ENCODE peak calls at places on chromosomes 2 and 18, in eight cellular contexts. V is tibial nerve; S is stimulated activated CD4-positive, alpha-beta T cell treated with anti-CD3 and anti-CD28 coated beads, Interleukin-4, amount 100 ng/mL, for 24 hours; J is NCI-H2081; E is hippocampal formation; C is Kasumi-1; R is MM.1S; P is SW480. Z is an unnamed sample.

GRCh38 chr2:204977914-204978313 is 432.6 kb downstream of the PARD3B start:
- DNase-seq in V (no peak), S (no peak), J (no peak), E (no peak), C (no peak), R (no peak), P (no peak), Z (no peak)

GRCh38 chr2:167980436-167980835 is 267.0 kb downstream of the STK39 start:
- DNase-seq in V (no peak), S (no peak), J (no peak), E (no peak), C (no peak), R (no peak), P (no peak), Z (no peak)

GRCh38 chr2:102063948-102064678 is 72.4 kb downstream of the IL1R2 start:
- DNase-seq in V (peak; percentile 85), S (peak; percentile 55), J (no peak), E (peak; percentile 32), C (peak; percentile 74), R (no peak), P (peak; percentile 54), Z (peak; percentile 100)

GRCh38 chr2:84302513-84303412 is 156.3 kb downstream of the SUCLG1 start:
- DNase-seq in V (no peak), S (peak; percentile 36), J (peak; percentile 50), E (peak; percentile 51), C (peak; percentile 81), R (peak; percentile 66), P (peak; percentile 77), Z (peak; percentile 51)

GRCh38 chr2:39584283-39584972 is 81.3 kb upstream of the TMEM178A start:
- DNase-seq in V (no peak), S (no peak), J (no peak), E (no peak), C (no peak), R (no peak), P (no peak), Z (peak; percentile 87)

GRCh38 chr2:46187112-46187618 is 110.0 kb upstream of the EPAS1 start:
- DNase-seq in V (no peak), S (peak; percentile 30), J (no peak), E (no peak), C (no peak), R (peak; percentile 91), P (no peak), Z (no peak)

GRCh38 chr18:8298186-8298585 is 311.1 kb upstream of the RAB12 start:
- DNase-seq in V (no peak), S (no peak), J (no peak), E (no peak), C (no peak), R (no peak), P (no peak), Z (peak; percentile 44)

GRCh38 chr18:50453732-50454131 is 78.9 kb downstream of the SKA1 start:
- DNase-seq in V (no peak), S (no peak), J (no peak), E (no peak), C (no peak), R (no peak), P (no peak), Z (no peak)

GRCh38 chr2:156124458-156124857 is 208.1 kb downstream of the NR4A2 start:
- DNase-seq in V (no peak), S (no peak), J (no peak), E (no peak), C (no peak), R (no peak), P (no peak), Z (no peak)

GRCh38 chr2:64426191-64426952 is 27.6 kb upstream of the LGALSL start:
- DNase-seq in V (no peak), S (no peak), J (no peak), E (no peak), C (no peak), R (no peak), P (no peak), Z (peak; percentile 16)

GRCh38 chr2:231118122-231118942 is 6.5 kb downstream of the HTR2B start:
- DNase-seq in V (no peak), S (no peak), J (no peak), E (no peak), C (no peak), R (no peak), P (no peak), Z (no peak)

GRCh38 chr2:108115868-108116267 is 123.9 kb upstream of the SULT1C3 start:
- DNase-seq in V (no peak), S (no peak), J (no peak), E (no peak), C (no peak), R (no peak), P (no peak), Z (no peak)

GRCh38 chr2:175062787-175063585 is 57.8 kb upstream of the CHN1 start:
- DNase-seq in V (no peak), S (no peak), J (peak; percentile 5), E (no peak), C (no peak), R (no peak), P (no peak), Z (no peak)

GRCh38 chr2:237686659-237687136 is 59.3 kb downstream of the LRRFIP1 start:
- DNase-seq in V (no peak), S (no peak), J (no peak), E (no peak), C (no peak), R (no peak), P (peak; percentile 38), Z (peak; percentile 39)

GRCh38 chr18:64659186-64659585 is 510.3 kb upstream of the LINC00305 start:
- DNase-seq in V (no peak), S (no peak), J (peak; percentile 31), E (no peak), C (no peak), R (no peak), P (no peak), Z (no peak)

GRCh38 chr2:144834954-144835633 is 315.2 kb upstream of the ZEB2 start:
- DNase-seq in V (peak; percentile 41), S (no peak), J (no peak), E (no peak), C (no peak), R (no peak), P (no peak), Z (peak; percentile 89)

GRCh38 chr2:9800975-9801723 is 42.1 kb upstream of the TAF1B start:
- DNase-seq in V (no peak), S (peak; percentile 66), J (no peak), E (no peak), C (no peak), R (no peak), P (peak; percentile 89), Z (peak; percentile 72)

GRCh38 chr18:13500227-13500865 is 226.0 kb downstream of the FAM210A start:
- DNase-seq in V (no peak), S (no peak), J (peak; percentile 69), E (no peak), C (peak; percentile 7), R (no peak), P (peak; percentile 53), Z (peak; percentile 92)

GRCh38 chr2:181228661-181229060 is 228.5 kb upstream of the ITGA4 start:
- DNase-seq in V (no peak), S (no peak), J (no peak), E (no peak), C (no peak), R (no peak), P (no peak), Z (no peak)

GRCh38 chr18:8783994-8784530 is 78.7 kb downstream of the MTCL1 start:
- DNase-seq in V (no peak), S (no peak), J (no peak), E (no peak), C (no peak), R (no peak), P (no peak), Z (no peak)

GRCh38 chr18:74775239-74775638 is 177.6 kb downstream of the ZNF407 start:
- DNase-seq in V (no peak), S (no peak), J (no peak), E (no peak), C (no peak), R (no peak), P (no peak), Z (peak; percentile 93)